ENCODE peak calls at places on chromosomes 5 and 9, in five cellular contexts. G, Z, J, P and D are unnamed samples. For H3F3A, the result is how much of the 10 kb centered on the place peaks cover.

GRCh38 chr5:56314536-56314935 is 81.4 kb upstream of the ANKRD55 start:
- DNase-seq in G (peak), Z (peak), J (no peak), P (no peak), D (peak)

GRCh38 chr9:83197611-83198010 is 134.7 kb upstream of the RASEF start:
- DNase-seq in G (no peak), Z (no peak), J (no peak), P (no peak), D (no peak)

GRCh38 chr5:180201051-180201987 is 7.7 kb downstream of the RASGEF1C start:
- DNase-seq in G (peak), Z (peak), J (no peak), P (peak), D (peak)

GRCh38 chr5:73786043-73786831 is 160.2 kb downstream of the ARHGEF28 start:
- DNase-seq in G (no peak), Z (no peak), J (no peak), P (no peak), D (no peak)

GRCh38 chr5:38607396-38607795 is 51.0 kb upstream of the LIFR start:
- DNase-seq in G (peak), Z (peak), J (no peak), P (no peak), D (no peak)

GRCh38 chr9:18390393-18390792 is 83.6 kb upstream of the ADAMTSL1 start:
- DNase-seq in G (peak), Z (no peak), J (no peak), P (no peak), D (peak)

GRCh38 chr5:177403194-177403825 is 2.8 kb upstream of the PFN3 start:
- DNase-seq in G (peak), Z (peak), J (peak), P (no peak), D (peak)

GRCh38 chr5:156541582-156541981 is 214.6 kb downstream of the SGCD start:
- DNase-seq in G (no peak), Z (no peak), J (no peak), P (no peak), D (no peak)

GRCh38 chr5:6623941-6624340 is 8.9 kb downstream of the NSUN2 start:
- DNase-seq in G (peak), Z (no peak), J (no peak), P (no peak), D (no peak)

GRCh38 chr5:1376921-1377320 is 32.0 kb upstream of the CLPTM1L start:
- DNase-seq in G (no peak), Z (no peak), J (no peak), P (no peak), D (no peak)

GRCh38 chr9:114448706-114449105 is 56.6 kb downstream of the WHRN start:
- DNase-seq in G (peak), Z (peak), J (no peak), P (no peak), D (no peak)

GRCh38 chr9:116661037-116661954 is 25.8 kb upstream of the TRIM32 start:
- DNase-seq in G (peak), Z (peak), J (peak), P (peak), D (peak)
- TF ChIP-seq EZH2phosphoT487 in G (no peak), Z (no peak), J (no peak), P (no peak), D (no peak)

DNA sequence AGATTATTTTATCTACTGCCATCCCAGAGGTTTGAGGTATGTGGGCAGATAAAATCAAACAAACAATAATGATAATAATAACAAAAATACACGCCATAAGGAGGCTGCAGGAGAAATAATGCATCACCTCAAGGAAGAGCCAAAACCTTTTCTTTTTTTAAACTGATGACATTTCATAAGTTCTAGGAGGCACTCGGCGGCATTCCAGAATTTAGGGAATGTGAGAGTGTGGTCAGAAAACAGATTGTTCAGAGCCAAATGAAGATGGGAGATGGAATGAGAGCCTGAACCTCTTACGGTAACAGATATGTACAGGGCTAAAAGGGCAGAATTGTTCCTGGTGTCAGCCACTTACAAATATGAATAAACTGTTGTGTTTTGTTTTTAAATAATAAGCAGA is 615.0 kb upstream of the CHD1 start:
- DNase-seq in G (peak), Z (no peak), J (no peak), P (no peak), D (no peak)
- H3K9ac ChIP-seq in G (no peak), Z (no peak), J (no peak), P (no peak), D (no peak)

GRCh38 chr9:104858271-104858670 is 69.7 kb downstream of the ABCA1 start:
- DNase-seq in G (peak), Z (no peak), J (no peak), P (no peak), D (no peak)
- H3F3A ChIP-seq in G (half or more), Z (under half), J (under half), P (under half), D (under half)

GRCh38 chr5:138263581-138263980 is 10.8 kb downstream of the GFRA3 start:
- DNase-seq in G (no peak), Z (no peak), J (no peak), P (no peak), D (no peak)

GRCh38 chr5:138257583-138257982 is 16.8 kb downstream of the GFRA3 start:
- DNase-seq in G (no peak), Z (no peak), J (no peak), P (no peak), D (no peak)

GRCh38 chr5:138264183-138264582 is 10.2 kb downstream of the GFRA3 start:
- DNase-seq in G (no peak), Z (no peak), J (no peak), P (no peak), D (no peak)

GRCh38 chr5:138252944-138253343 is 21.5 kb downstream of the GFRA3 start:
- DNase-seq in G (no peak), Z (no peak), J (no peak), P (no peak), D (peak)

DNA sequence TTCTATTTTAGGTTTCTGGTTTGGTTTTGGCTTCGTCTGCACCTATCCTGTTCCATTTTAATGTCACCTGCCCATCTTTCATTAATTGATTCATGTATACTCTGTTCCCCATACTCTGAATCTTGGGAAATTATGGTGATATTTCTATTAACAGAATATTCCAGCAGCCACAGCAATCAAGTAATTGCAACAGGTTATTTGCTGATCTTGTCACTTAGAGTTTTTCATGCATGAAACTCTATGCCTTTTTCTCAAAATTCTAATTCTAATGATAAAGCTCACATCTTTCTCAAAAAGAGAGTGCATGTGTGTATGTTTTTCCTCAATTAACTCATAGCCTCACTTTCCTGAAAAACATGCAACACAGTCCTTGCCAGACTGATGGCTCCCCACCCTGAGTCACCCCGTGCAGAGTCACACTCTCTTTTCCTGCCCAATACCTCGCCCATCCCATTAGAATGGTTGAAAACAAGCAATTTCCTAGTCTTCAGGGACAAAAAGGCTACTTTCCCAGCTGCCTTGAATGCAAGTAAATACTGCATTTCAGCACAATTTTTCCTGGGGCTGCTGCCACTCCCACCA is 15.6 kb downstream of the GFRA3 start:
- DNase-seq in G (peak), Z (no peak), J (no peak), P (no peak), D (no peak)
- TF ChIP-seq EZH2phosphoT487 in G (no peak), Z (no peak), J (no peak), P (no peak), D (no peak)

GRCh38 chr5:108760512-108760911 is 12.8 kb downstream of the FER start:
- DNase-seq in G (no peak), Z (no peak), J (no peak), P (no peak), D (no peak)

GRCh38 chr5:108762660-108763059 is 15.0 kb downstream of the FER start:
- DNase-seq in G (no peak), Z (no peak), J (no peak), P (no peak), D (no peak)

GRCh38 chr5:108765647-108766046 is 17.9 kb downstream of the FER start:
- DNase-seq in G (peak), Z (peak), J (no peak), P (no peak), D (no peak)

GRCh38 chr5:108763222-108763864 is 15.6 kb downstream of the FER start:
- DNase-seq in G (no peak), Z (no peak), J (no peak), P (no peak), D (no peak)
- H3K9ac ChIP-seq in G (no peak), Z (no peak), J (no peak), P (no peak), D (no peak)